ENCODE peak calls at places on chromosomes 11 and 22, in seven cellular contexts. F, G, U, E, H, M and J are unnamed samples.

GRCh38 chr11:46729110-46730027 is 10.4 kb downstream of the F2 start:
- DNase-seq in G (peak; percentile 18), E (no peak), M (no peak), F (no peak), U (no peak), H (peak; percentile 31), J (no peak)

GRCh38 chr22:26770624-26771023 is 113.2 kb downstream of the MIAT start:
- DNase-seq in U (peak; percentile 88), E (peak; percentile 90), G (peak; percentile 67), M (no peak), H (peak; percentile 90), F (no peak), J (no peak)

GRCh38 chr11:27218498-27219038 is 144.4 kb downstream of the CCDC34 start:
- DNase-seq in M (no peak), E (peak; percentile 53), H (peak; percentile 68), U (no peak), F (no peak), G (peak; percentile 99), J (peak; percentile 8)

GRCh38 chr11:123272565-123272964 is 77.5 kb upstream of the CLMP start:
- DNase-seq in U (no peak), M (no peak), F (no peak), G (no peak), H (no peak), E (no peak), J (no peak)

GRCh38 chr11:34311126-34311525 is 46.7 kb downstream of the ABTB2 start:
- DNase-seq in F (peak; percentile 38), E (no peak), G (no peak), U (no peak), H (no peak), M (no peak), J (no peak)

GRCh38 chr22:46611189-46611588 is 9.0 kb upstream of the GRAMD4 start:
- DNase-seq in F (no peak), M (no peak), E (no peak), G (no peak), U (no peak), H (no peak), J (no peak)

GRCh38 chr11:121722431-121723256 is 269.9 kb upstream of the SORL1-AS1 start:
- DNase-seq in U (peak; percentile 82), H (peak; percentile 87), F (peak; percentile 80), M (no peak), E (peak; percentile 100), G (peak; percentile 96), J (peak; percentile 98)

GRCh38 chr11:121104223-121104831 is 3.3 kb downstream of the TECTA start:
- DNase-seq in U (no peak), H (no peak), M (no peak), G (no peak), E (no peak), F (peak; percentile 22), J (peak; percentile 40)

GRCh38 chr11:35354644-35355043 is 64.7 kb downstream of the SLC1A2 start:
- DNase-seq in U (no peak), F (no peak), M (no peak), H (no peak), E (no peak), G (no peak), J (no peak)

GRCh38 chr22:48357196-48357595 is 1470.5 kb downstream of the BRD1 start:
- DNase-seq in U (no peak), H (no peak), G (no peak), E (no peak), F (no peak), M (no peak), J (no peak)

GRCh38 chr22:25409240-25409639 is 155.2 kb upstream of the GRK3 start:
- DNase-seq in H (no peak), F (peak; percentile 60), G (no peak), U (no peak), E (no peak), M (no peak), J (no peak)

GRCh38 chr11:58770627-58771457 is 39.1 kb upstream of the GLYAT start:
- DNase-seq in M (no peak), H (no peak), E (no peak), F (no peak), G (peak; percentile 45), U (no peak), J (no peak)

GRCh38 chr11:10622957-10623787 is 54.7 kb upstream of the LYVE1 start:
- DNase-seq in U (no peak), G (no peak), H (peak; percentile 20), F (peak; percentile 32), E (no peak), M (peak; percentile 11), J (peak; percentile 15)

GRCh38 chr22:46533434-46533833 is 4.0 kb downstream of the CELSR1 start:
- DNase-seq in G (no peak), E (no peak), U (no peak), F (no peak), H (no peak), M (no peak), J (no peak)

GRCh38 chr11:13284776-13285588 is 7.4 kb downstream of the BMAL1 start:
- DNase-seq in H (no peak), U (no peak), F (no peak), M (peak; percentile 64), G (no peak), E (no peak), J (no peak)

GRCh38 chr22:49961601-49962011 is 1.0 kb downstream of the PIM3 start:
- DNase-seq in F (peak; percentile 30), G (no peak), U (no peak), E (peak; percentile 33), M (no peak), H (peak; percentile 62), J (no peak)

GRCh38 chr22:17804331-17805080 is 30.2 kb upstream of the BID start:
- DNase-seq in H (no peak), G (no peak), F (no peak), U (no peak), M (no peak), E (no peak), J (no peak)

GRCh38 chr11:76329983-76330382 is 50.9 kb downstream of the THAP12 start:
- DNase-seq in U (no peak), G (no peak), E (no peak), M (no peak), F (no peak), H (no peak), J (no peak)

GRCh38 chr11:121369366-121369765 is 76.8 kb downstream of the SC5D start:
- DNase-seq in U (no peak), E (no peak), H (no peak), G (no peak), M (no peak), F (no peak), J (no peak)

GRCh38 chr22:18091916-18092526 is 14.2 kb downstream of the PEX26 start:
- DNase-seq in G (peak; percentile 72), M (peak; percentile 58), H (no peak), E (peak; percentile 93), F (peak; percentile 73), U (peak; percentile 82), J (peak; percentile 33)

GRCh38 chr11:30358569-30358968 is 35.7 kb downstream of the ARL14EP start:
- DNase-seq in G (no peak), F (peak; percentile 39), E (no peak), M (no peak), H (no peak), U (no peak), J (no peak)

GRCh38 chr22:36375071-36375980 is 12.4 kb downstream of the MYH9 start:
- DNase-seq in H (no peak), U (no peak), F (no peak), E (no peak), G (no peak), M (no peak), J (no peak)

GRCh38 chr11:33135216-33135615 is 26.1 kb downstream of the CSTF3 start:
- DNase-seq in E (peak; percentile 81), F (no peak), G (peak; percentile 81), H (peak; percentile 84), U (peak; percentile 88), M (no peak), J (no peak)

GRCh38 chr11:113664069-113664980 is 41.8 kb downstream of the TMPRSS5 start:
- DNase-seq in U (peak; percentile 90), H (peak; percentile 83), E (no peak), M (no peak), G (peak; percentile 95), F (no peak), J (no peak)

GRCh38 chr11:106875013-106875412 is 143.3 kb downstream of the GUCY1A2 start:
- DNase-seq in U (no peak), G (peak; percentile 47), E (peak; percentile 49), M (no peak), H (peak; percentile 36), F (no peak), J (no peak)

GRCh38 chr22:38415561-38416321 is 39.3 kb downstream of the KCNJ4 start:
- DNase-seq in U (no peak), F (peak; percentile 66), M (no peak), H (no peak), G (no peak), E (no peak), J (no peak)